ENCODE peak calls at places on chromosomes 12 and 14, in four cellular contexts. D is PC-3, W is ovary, J is psoas muscle. S is an unnamed sample. For H3K27me3 and H3K36me3, the result is how much of the 10 kb centered on the place peaks cover.

GRCh38 chr12:46124132-46124847 is 133.9 kb upstream of the SCAF11 start:
- DNase-seq in D (no peak), W (no peak), J (no peak), S (no peak)

GRCh38 chr12:114918535-114919233 is 234.7 kb upstream of the TBX3 start:
- DNase-seq in D (peak), W (no peak), J (no peak), S (no peak)

GRCh38 chr12:2636741-2637140 is 158.0 kb upstream of the FKBP4 start:
- DNase-seq in D (no peak), W (no peak), J (no peak), S (no peak)

GRCh38 chr12:59649203-59649602 is 53.4 kb downstream of the SLC16A7 start:
- DNase-seq in D (no peak), W (no peak), J (no peak), S (no peak)

GRCh38 chr14:91264151-91265150 is 19.9 kb upstream of the GPR68 start:
- DNase-seq in D (peak), W (no peak), J (peak), S (peak)

GRCh38 chr12:101019667-101020066 is 190.4 kb downstream of the SLC5A8 start:
- DNase-seq in D (peak), W (no peak), J (no peak), S (no peak)

GRCh38 chr14:100294213-100294962 is 11.9 kb downstream of the SLC25A29 start:
- DNase-seq in D (no peak), W (no peak), J (peak), S (peak)

GRCh38 chr12:32211769-32212156 is 105.1 kb downstream of the BICD1 start:
- DNase-seq in D (no peak), W (no peak), J (no peak), S (no peak)

GRCh38 chr14:72075649-72076334 is 143.6 kb downstream of the RGS6 start:
- DNase-seq in D (no peak), W (no peak), J (no peak), S (no peak)

GRCh38 chr14:71475916-71476315 is 456.3 kb upstream of the RGS6 start:
- DNase-seq in D (no peak), W (no peak), J (no peak), S (no peak)

GRCh38 chr14:77580964-77581505 is 35.4 kb downstream of the SPTLC2 start:
- DNase-seq in D (peak), W (no peak), J (no peak), S (no peak)

GRCh38 chr12:53838978-53839377 is 87.2 kb upstream of the CISTR start:
- DNase-seq in D (no peak), W (no peak), J (no peak), S (no peak)
- H3K27me3 ChIP-seq in D (under half), W (under half), J (under half), S (half or more)

GRCh38 chr14:73662439-73663056 is 17.8 kb downstream of the DNAL1 start:
- DNase-seq in D (peak), W (no peak), J (peak), S (no peak)

GRCh38 chr14:73661872-73662271 is 17.1 kb downstream of the DNAL1 start:
- DNase-seq in D (no peak), W (no peak), J (no peak), S (no peak)

GRCh38 chr14:73665130-73665529 is 20.3 kb downstream of the DNAL1 start:
- DNase-seq in D (no peak), W (no peak), J (no peak), S (no peak)

GRCh38 chr14:73663548-73664212 is 18.9 kb downstream of the DNAL1 start:
- DNase-seq in D (no peak), W (no peak), J (no peak), S (no peak)

DNA sequence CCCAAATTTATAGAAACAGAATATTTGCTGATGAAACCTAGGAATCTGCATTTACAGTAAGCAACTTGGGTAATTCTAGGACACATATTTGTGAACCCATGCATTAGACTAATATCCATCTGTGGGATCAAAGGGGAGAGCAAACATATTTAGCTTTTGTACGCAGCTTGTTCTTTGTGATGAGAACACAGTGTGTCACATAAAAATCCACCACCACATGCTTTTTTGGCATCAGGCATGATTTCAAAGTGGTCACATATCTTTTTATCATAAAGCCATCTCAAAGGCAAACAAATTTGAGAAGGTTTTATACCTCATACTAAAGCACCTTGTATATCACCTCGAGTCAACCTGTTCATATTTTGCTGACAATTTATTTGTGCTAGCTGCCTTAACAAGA is 15.7 kb downstream of the DNAL1 start:
- DNase-seq in D (no peak), W (no peak), J (no peak), S (no peak)
- H3K4me3 ChIP-seq in D (no peak), W (no peak), J (no peak), S (no peak)

GRCh38 chr12:49328816-49329215 is 5.8 kb downstream of the TROAP start:
- DNase-seq in D (no peak), W (no peak), J (no peak), S (no peak)
- H3K36me3 ChIP-seq in D (under half), W (under half), J (under half), S (under half)

GRCh38 chr14:25132734-25133422 is 82.9 kb upstream of the STXBP6 start:
- DNase-seq in D (peak), W (peak), J (peak), S (peak)

GRCh38 chr14:25132094-25132493 is 82.1 kb upstream of the STXBP6 start:
- DNase-seq in D (no peak), W (no peak), J (no peak), S (no peak)

GRCh38 chr14:25136811-25137210 is 86.9 kb upstream of the STXBP6 start:
- DNase-seq in D (no peak), W (no peak), J (no peak), S (no peak)

GRCh38 chr14:25134184-25134583 is 84.2 kb upstream of the STXBP6 start:
- DNase-seq in D (no peak), W (no peak), J (no peak), S (no peak)
- H3K27me3 ChIP-seq in D (under half), W (under half), J (under half), S (under half)

DNA sequence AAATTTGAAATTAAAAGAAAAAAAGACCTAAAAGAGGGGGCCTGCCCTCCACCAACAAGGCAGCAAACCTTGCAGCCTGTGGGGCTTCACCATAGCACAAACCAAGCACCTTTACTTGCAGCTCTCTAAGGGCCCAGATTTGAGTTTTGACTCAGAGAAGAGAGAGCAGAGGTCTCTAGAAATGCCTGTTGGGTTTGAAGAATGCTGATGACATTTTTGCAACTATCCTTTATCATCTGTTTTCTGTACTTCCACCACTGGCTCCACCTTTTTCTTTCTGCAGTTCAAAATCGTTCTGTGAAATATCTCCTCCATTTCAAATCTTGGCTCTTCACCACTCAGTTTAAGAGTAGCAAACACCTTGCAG is 83.8 kb upstream of the HMGA2 start:
- DNase-seq in D (no peak), W (no peak), J (no peak), S (no peak)
- H3K4me3 ChIP-seq in D (no peak), W (no peak), J (peak), S (no peak)

GRCh38 chr12:122322501-122322900 is 56.2 kb upstream of the VPS33A start:
- DNase-seq in D (peak), W (no peak), J (no peak), S (no peak)
- H3K36me3 ChIP-seq in D (under half), W (under half), J (half or more), S (under half)

GRCh38 chr14:61927015-61927414 is 164.8 kb downstream of the SNAPC1 start:
- DNase-seq in D (peak), W (no peak), J (no peak), S (no peak)
- H3K27me3 ChIP-seq in D (under half), W (under half), J (under half), S (under half)

DNA sequence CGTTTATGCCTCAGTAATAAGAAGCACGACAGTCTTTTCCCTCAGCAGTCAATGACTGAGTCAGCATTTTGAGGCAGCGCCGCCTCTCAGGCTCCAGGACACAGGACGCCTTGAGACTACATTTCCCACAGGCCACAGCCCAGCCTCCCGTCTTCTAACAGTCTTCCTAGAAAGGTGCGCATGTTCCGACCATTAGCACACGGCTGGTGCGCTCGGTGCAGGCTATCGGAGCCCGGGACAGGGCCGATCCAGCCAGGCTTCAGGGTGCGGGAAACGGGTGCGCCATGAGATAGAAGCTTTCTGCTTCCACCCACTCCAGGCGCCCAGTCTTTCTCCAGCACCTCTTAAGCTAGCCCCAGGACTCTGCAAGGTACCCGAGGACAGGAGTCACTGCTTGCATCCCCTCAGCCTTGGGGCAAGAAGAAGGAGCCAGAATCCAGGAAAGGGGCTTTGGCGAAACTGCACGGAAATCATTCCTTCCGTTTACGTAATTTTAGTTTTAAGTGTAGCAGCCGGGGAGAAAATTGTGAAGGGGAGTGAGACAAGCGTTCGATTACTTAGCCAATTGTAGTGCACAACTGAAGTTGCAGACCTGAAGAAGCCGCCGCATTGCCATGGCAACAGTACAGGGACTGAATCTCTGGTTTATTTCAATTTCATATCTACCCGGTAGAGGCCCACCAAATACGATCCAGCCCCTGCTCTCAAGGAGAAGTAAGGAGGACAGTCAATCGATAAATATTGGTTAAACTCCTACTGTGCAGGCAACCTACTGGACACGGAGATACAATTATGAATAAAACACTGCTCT is 53.9 kb downstream of the ZNF641 start:
- DNase-seq in D (peak), W (peak), J (peak), S (peak)
- H3K4me3 ChIP-seq in D (peak), W (peak), J (peak), S (peak)